ENCODE peak calls at places on chromosomes 1 and 21, in five cellular contexts. J is NCI-H2081; O is hypothalamus; P is CD4-positive, alpha-beta T cell; U is tibial nerve. C is an unnamed sample.

GRCh38 chr1:207805841-207806421 is 54.1 kb downstream of the CD46 start:
- DNase-seq in J (no peak), O (no peak), P (no peak), U (peak), C (peak)

GRCh38 chr1:197859024-197859423 is 43.4 kb upstream of the C1orf53 start:
- DNase-seq in J (no peak), O (no peak), P (no peak), U (no peak), C (no peak)

GRCh38 chr1:26378088-26378878 is 5.7 kb upstream of the ZNF683 start:
- DNase-seq in J (no peak), O (no peak), P (peak), U (no peak), C (peak)

GRCh38 chr1:81217058-81217457 is 583.7 kb upstream of the ADGRL2 start:
- DNase-seq in J (no peak), O (no peak), P (no peak), U (no peak), C (no peak)

GRCh38 chr1:28811766-28812668 is at the start of gene OPRD1:
- DNase-seq in J (peak), O (no peak), P (no peak), U (no peak), C (no peak)

GRCh38 chr1:223811634-223812101 is 34.1 kb downstream of the TP53BP2 start:
- DNase-seq in J (no peak), O (no peak), P (no peak), U (no peak), C (no peak)

GRCh38 chr21:29633766-29634165 is 306.0 kb downstream of the GRIK1 start:
- DNase-seq in J (no peak), O (no peak), P (no peak), U (no peak), C (no peak)

GRCh38 chr21:18661842-18662241 is 258.3 kb upstream of the TMPRSS15 start:
- DNase-seq in J (no peak), O (no peak), P (no peak), U (no peak), C (no peak)

GRCh38 chr21:42609806-42610205 is 43.6 kb upstream of the PDE9A start:
- DNase-seq in J (no peak), O (no peak), P (no peak), U (no peak), C (no peak)

GRCh38 chr21:36156815-36157670 is at the start of gene DOP1B:
- DNase-seq in J (no peak), O (no peak), P (no peak), U (no peak), C (no peak)

GRCh38 chr1:150376110-150376509 is 12.2 kb downstream of the RPRD2 start:
- DNase-seq in J (no peak), O (no peak), P (no peak), U (no peak), C (no peak)

GRCh38 chr21:28972398-28972797 is 20.3 kb downstream of the LTN1 start:
- DNase-seq in J (no peak), O (no peak), P (no peak), U (no peak), C (no peak)

GRCh38 chr1:67429528-67430357 is 459 bp downstream of the SERBP1 start:
- DNase-seq in J (no peak), O (peak), P (no peak), U (no peak), C (no peak)

GRCh38 chr1:159560599-159560998 is 24.8 kb upstream of the OR10J5 start:
- DNase-seq in J (no peak), O (no peak), P (no peak), U (no peak), C (no peak)

C was measured in brain pericyte.